ENCODE peak calls at places on chromosomes 16 and 17, in ten cellular contexts. N is astrocyte of the spinal cord; L is pancreas; T is neural progenitor cell; O is effector CD8-positive, alpha-beta T cell; Q is D341Med; S is GM23338; H is psoas muscle; Y is activated CD4-positive, alpha-beta T cell treated with anti-CD3 and anti-CD28 coated beads, Interleukin-2, amount 50 U/mL, for 48 hours; U is NCI-H774. E is an unnamed sample.

GRCh38 chr16:19785512-19786130 is 67.5 kb downstream of the IQCK start:
- DNase-seq in N (peak; percentile 24), L (no peak), T (no peak), O (no peak), Q (no peak), S (no peak), H (no peak), Y (no peak), U (no peak), E (no peak)

GRCh38 chr17:73323622-73324455 is 12.0 kb upstream of the CDC42EP4 start:
- DNase-seq in N (no peak), L (no peak), T (no peak), O (no peak), Q (no peak), S (no peak), H (peak; percentile 61), Y (no peak), U (no peak), E (no peak)

GRCh38 chr17:7058831-7059447 is 15.0 kb upstream of the SLC16A11 start:
- DNase-seq in N (peak; percentile 62), L (no peak), T (no peak), O (no peak), Q (no peak), S (no peak), H (no peak), Y (no peak), U (no peak), E (no peak)

GRCh38 chr16:50305441-50306061 is 39.2 kb downstream of the ADCY7 start:
- DNase-seq in N (no peak), L (no peak), T (no peak), O (no peak), Q (peak; percentile 21), S (no peak), H (no peak), Y (no peak), U (no peak), E (no peak)

GRCh38 chr17:50563095-50563511 is 2.6 kb downstream of the CACNA1G start:
- DNase-seq in N (no peak), L (no peak), T (no peak), O (no peak), Q (no peak), S (no peak), H (no peak), Y (no peak), U (no peak), E (no peak)

GRCh38 chr17:50274945-50275221 is 617 bp downstream of the TMEM92 start:
- DNase-seq in N (no peak), L (no peak), T (no peak), O (no peak), Q (peak; percentile 20), S (no peak), H (no peak), Y (no peak), U (no peak), E (no peak)

GRCh38 chr16:68776821-68777485 is 39.9 kb downstream of the CDH1 start:
- DNase-seq in N (peak; percentile 47), L (no peak), T (no peak), O (no peak), Q (no peak), S (no peak), H (no peak), Y (no peak), U (no peak), E (peak; percentile 70)

GRCh38 chr16:66926171-66926570 is 836 bp upstream of the RRAD start:
- DNase-seq in N (no peak), L (no peak), T (no peak), O (no peak), Q (no peak), S (no peak), H (peak; percentile 67), Y (no peak), U (no peak), E (no peak)

GRCh38 chr16:85412911-85413520 is 200.1 kb upstream of the GSE1 start:
- DNase-seq in N (no peak), L (no peak), T (no peak), O (no peak), Q (no peak), S (no peak), H (no peak), Y (no peak), U (no peak), E (no peak)

GRCh38 chr16:11205754-11206459 is 50.1 kb downstream of the SOCS1 start:
- DNase-seq in N (no peak), L (no peak), T (no peak), O (no peak), Q (no peak), S (peak; percentile 38), H (no peak), Y (peak; percentile 27), U (no peak), E (no peak)

GRCh38 chr17:47872019-47872650 is 21.2 kb upstream of the SP6 start:
- DNase-seq in N (no peak), L (no peak), T (peak; percentile 72), O (no peak), Q (no peak), S (peak; percentile 70), H (no peak), Y (no peak), U (no peak), E (no peak)

GRCh38 chr17:43768943-43769342 is 9.8 kb downstream of the DUSP3 start:
- DNase-seq in N (no peak), L (no peak), T (no peak), O (no peak), Q (no peak), S (no peak), H (no peak), Y (no peak), U (no peak), E (no peak)

GRCh38 chr17:58587713-58588117 is 73.3 kb upstream of the MTMR4 start:
- DNase-seq in N (peak; percentile 42), L (peak; percentile 49), T (peak; percentile 74), O (peak; percentile 37), Q (peak; percentile 92), S (peak; percentile 79), H (peak; percentile 20), Y (peak; percentile 61), U (peak; percentile 24), E (peak; percentile 30)

GRCh38 chr17:69578385-69578936 is 164.0 kb downstream of the MAP2K6 start:
- DNase-seq in N (no peak), L (no peak), T (no peak), O (no peak), Q (no peak), S (no peak), H (no peak), Y (no peak), U (peak; percentile 36), E (no peak)

GRCh38 chr16:87801679-87802300 is 36.0 kb upstream of the KLHDC4 start:
- DNase-seq in N (no peak), L (no peak), T (no peak), O (no peak), Q (no peak), S (no peak), H (no peak), Y (no peak), U (no peak), E (no peak)

GRCh38 chr16:26454102-26454501 is 612.6 kb upstream of the C16orf82 start:
- DNase-seq in N (no peak), L (no peak), T (no peak), O (no peak), Q (no peak), S (no peak), H (no peak), Y (no peak), U (no peak), E (no peak)